ENCODE peak calls at places on chromosomes 1 and 21, in ten cellular contexts. R is CD8-positive, alpha-beta T cell; W is left ventricle myocardium inferior; F is aorta; S is body of pancreas; Q is tibial nerve; M is A549; Z is cardiac muscle cell; L is colonic mucosa; Y is K562. X is an unnamed sample. For H3K4me1, the result is how much of the 10 kb centered on the place peaks cover.

GRCh38 chr1:36225298-36225899 is 1.2 kb downstream of the THRAP3 start:
- DNase-seq in R (no peak), S (no peak), Y (peak), L (no peak), M (no peak), Q (no peak), F (no peak), Z (no peak), W (no peak), X (no peak)

GRCh38 chr1:36204347-36204909 is 19.8 kb upstream of the THRAP3 start:
- DNase-seq in Y (no peak), S (peak), M (peak), W (peak), Q (no peak), R (no peak), F (no peak), L (no peak), Z (peak), X (no peak)

GRCh38 chr1:214123061-214123784 is 135.4 kb downstream of the PROX1 start:
- DNase-seq in Q (no peak), Z (peak), F (peak), S (peak), M (peak), Y (peak), R (no peak), L (peak), W (no peak), X (peak)

GRCh38 chr1:28602536-28603439 is 10.7 kb downstream of the RAB42 start:
- DNase-seq in R (no peak), Q (peak), L (peak), Z (peak), Y (peak), S (peak), F (no peak), W (no peak), M (peak), X (peak)

GRCh38 chr1:58358311-58358710 is 188.2 kb downstream of the OMA1 start:
- DNase-seq in W (no peak), M (peak), F (no peak), Z (peak), Y (no peak), L (no peak), S (no peak), Q (no peak), R (no peak), X (peak)

GRCh38 chr1:234214129-234214910 is 158.9 kb upstream of the COA6 start:
- DNase-seq in W (no peak), R (no peak), F (peak), Q (no peak), M (no peak), Y (no peak), Z (peak), S (peak), L (no peak), X (no peak)

GRCh38 chr21:16633851-16634521 is 878.9 kb upstream of the CXADR start:
- DNase-seq in Q (no peak), Z (peak), Y (no peak), S (no peak), W (no peak), R (no peak), L (no peak), F (no peak), M (no peak), X (no peak)

GRCh38 chr1:7885513-7886298 is 32.8 kb upstream of the UTS2 start:
- DNase-seq in Y (peak), W (no peak), Q (no peak), S (peak), F (no peak), M (peak), R (no peak), L (peak), Z (no peak), X (peak)

GRCh38 chr1:193558491-193559028 is 372.1 kb upstream of the B3GALT2 start:
- DNase-seq in Q (no peak), M (peak), Y (no peak), W (no peak), Z (peak), L (peak), S (peak), F (no peak), R (peak), X (peak)

GRCh38 chr1:230385930-230386329 is 40.2 kb downstream of the PGBD5 start:
- DNase-seq in L (no peak), S (no peak), Z (no peak), M (no peak), F (no peak), Y (no peak), Q (no peak), R (no peak), W (no peak), X (no peak)

GRCh38 chr1:107934573-107934972 is 30.4 kb downstream of the VAV3 start:
- DNase-seq in W (no peak), L (no peak), R (no peak), Z (no peak), F (no peak), M (no peak), S (no peak), Q (no peak), Y (no peak), X (no peak)
- H3K27ac ChIP-seq in W (no peak), L (no peak), R (no peak), Z (no peak), F (no peak), M (no peak), S (no peak), Q (no peak), Y (no peak), X (no peak)

GRCh38 chr1:156448134-156448967 is 52.2 kb downstream of the MEF2D start:
- DNase-seq in W (no peak), L (no peak), S (no peak), R (no peak), Z (no peak), Q (no peak), Y (no peak), F (no peak), M (no peak), X (no peak)

GRCh38 chr1:156451486-156452184 is 48.9 kb downstream of the MEF2D start:
- DNase-seq in Y (no peak), F (no peak), Q (no peak), L (no peak), Z (no peak), R (no peak), S (no peak), M (peak), W (no peak), X (no peak)

GRCh38 chr1:156456625-156457465 is 43.7 kb downstream of the MEF2D start:
- DNase-seq in Y (peak), F (peak), M (peak), Z (peak), Q (peak), R (peak), W (peak), L (peak), S (peak), X (peak)

GRCh38 chr1:156455362-156455761 is 45.2 kb downstream of the MEF2D start:
- DNase-seq in W (no peak), F (no peak), Y (no peak), M (no peak), Q (no peak), Z (no peak), R (no peak), L (no peak), S (no peak), X (no peak)

DNA sequence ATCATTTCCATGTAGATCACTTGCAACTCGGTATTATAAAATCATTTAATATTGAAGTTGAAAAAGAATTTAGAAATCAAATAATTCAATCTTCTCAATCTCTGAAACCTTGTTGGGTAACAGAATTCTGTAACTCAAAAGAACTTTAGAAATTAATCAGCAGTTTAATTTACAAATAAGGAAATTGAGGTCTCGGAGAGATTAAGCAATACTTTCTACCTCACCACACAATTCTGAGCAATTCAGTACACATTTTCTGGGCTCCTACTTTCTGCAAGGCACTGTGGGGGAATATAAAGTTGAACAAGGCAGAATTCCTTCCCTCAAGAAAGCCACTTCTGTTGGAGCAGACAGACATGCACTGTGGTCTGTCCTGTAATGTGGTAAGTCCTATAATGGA is 47.7 kb downstream of the MEF2D start:
- DNase-seq in Z (no peak), Y (no peak), L (no peak), Q (no peak), W (no peak), M (no peak), S (no peak), R (no peak), F (no peak), X (no peak)
- H3K4me1 ChIP-seq in Z (under half), Y (under half), L (under half), Q (under half), W (under half), M (under half), S (under half), R (under half), F (under half), X (under half)

GRCh38 chr1:2177541-2177940 is 17.0 kb downstream of the FAAP20 start:
- DNase-seq in S (no peak), M (no peak), R (no peak), Z (no peak), Q (no peak), W (no peak), F (no peak), L (no peak), Y (no peak), X (no peak)
- H3K27ac ChIP-seq in S (no peak), M (no peak), R (no peak), Z (no peak), Q (no peak), W (no peak), F (no peak), L (no peak), Y (no peak), X (no peak)

GRCh38 chr1:2049517-2050481 is at the start of gene PRKCZ:
- DNase-seq in R (peak), Z (peak), S (peak), M (peak), L (peak), F (peak), W (peak), Q (no peak), Y (peak), X (peak)

GRCh38 chr1:2046225-2046917 is 3.8 kb upstream of the PRKCZ start:
- DNase-seq in F (no peak), Q (no peak), R (no peak), S (peak), L (peak), Z (peak), Y (peak), M (peak), W (peak), X (no peak)

GRCh38 chr1:2046953-2047748 is 3.1 kb upstream of the PRKCZ start:
- DNase-seq in Z (no peak), W (no peak), R (no peak), L (peak), Y (no peak), Q (no peak), F (no peak), S (no peak), M (no peak), X (no peak)

GRCh38 chr1:2049225-2049516 is 1.0 kb upstream of the PRKCZ start:
- DNase-seq in Q (no peak), W (no peak), L (no peak), S (no peak), R (no peak), M (no peak), Y (no peak), F (no peak), Z (no peak), X (no peak)

GRCh38 chr1:2047749-2048729 is 2.2 kb upstream of the PRKCZ start:
- DNase-seq in F (no peak), L (peak), Y (no peak), M (no peak), Z (no peak), S (no peak), W (no peak), Q (no peak), R (no peak), X (no peak)
- H3K4me1 ChIP-seq in F (under half), L (under half), Y (under half), M (under half), Z (under half), S (under half), W (under half), Q (under half), R (under half), X (under half)

GRCh38 chr21:37849703-37850102 is 66.6 kb downstream of the KCNJ6 start:
- DNase-seq in F (no peak), S (no peak), Z (peak), R (no peak), M (no peak), W (no peak), Y (no peak), L (no peak), Q (no peak), X (no peak)
- H3K27ac ChIP-seq in F (peak), S (no peak), Z (no peak), R (no peak), M (no peak), W (no peak), Y (no peak), L (no peak), Q (no peak), X (no peak)